ENCODE peak calls at places on chromosomes 16 and 17, in seven cellular contexts. V, R, W, D, E, G and K are unnamed samples.

GRCh38 chr17:29005936-29006438 is at the start of gene SEZ6:
- DNase-seq in V (peak; percentile 91), R (peak; percentile 22), W (peak; percentile 82), D (peak; percentile 44), E (peak; percentile 49), G (no peak), K (peak; percentile 97)

GRCh38 chr17:48841395-48841831 is 10.6 kb downstream of the CALCOCO2 start:
- DNase-seq in V (no peak), R (no peak), W (peak; percentile 32), D (peak; percentile 7), E (peak; percentile 4), G (peak; percentile 24), K (no peak)

GRCh38 chr16:65717006-65717720 is 595.3 kb upstream of the CDH11 start:
- DNase-seq in V (no peak), R (no peak), W (no peak), D (no peak), E (no peak), G (no peak), K (no peak)

GRCh38 chr16:88593489-88593888 is 23.3 kb downstream of the ZC3H18 start:
- DNase-seq in V (no peak), R (no peak), W (no peak), D (no peak), E (peak; percentile 32), G (no peak), K (no peak)

GRCh38 chr16:4613636-4614570 is 785 bp downstream of the UBALD1 start:
- DNase-seq in V (peak; percentile 44), R (no peak), W (peak; percentile 61), D (peak; percentile 20), E (no peak), G (no peak), K (peak; percentile 72)

GRCh38 chr16:1708768-1709180 is 2.8 kb downstream of the MAPK8IP3 start:
- DNase-seq in V (no peak), R (peak; percentile 72), W (no peak), D (no peak), E (no peak), G (no peak), K (no peak)

GRCh38 chr17:9987779-9988585 is 82.9 kb upstream of the RCVRN start:
- DNase-seq in V (peak; percentile 60), R (no peak), W (peak; percentile 11), D (no peak), E (no peak), G (no peak), K (peak; percentile 55)

GRCh38 chr16:4870138-4870671 is 22.9 kb downstream of the UBN1 start:
- DNase-seq in V (no peak), R (peak; percentile 56), W (no peak), D (no peak), E (no peak), G (no peak), K (no peak)

GRCh38 chr16:72023962-72024361 is 15.4 kb downstream of the DHODH start:
- DNase-seq in V (no peak), R (no peak), W (no peak), D (no peak), E (no peak), G (no peak), K (no peak)

GRCh38 chr16:79754081-79754872 is 153.7 kb upstream of the MAF start:
- DNase-seq in V (no peak), R (no peak), W (no peak), D (no peak), E (no peak), G (no peak), K (no peak)

GRCh38 chr17:19371259-19372003 is 6.9 kb upstream of the MAPK7 start:
- DNase-seq in V (no peak), R (no peak), W (no peak), D (no peak), E (no peak), G (no peak), K (no peak)

GRCh38 chr17:74859439-74860228 is at the start of gene GRIN2C:
- DNase-seq in V (no peak), R (no peak), W (peak; percentile 44), D (peak; percentile 33), E (no peak), G (no peak), K (peak; percentile 71)

GRCh38 chr17:80945736-80946135 is 45.9 kb upstream of the CHMP6 start:
- DNase-seq in V (peak; percentile 8), R (no peak), W (no peak), D (no peak), E (no peak), G (no peak), K (no peak)

GRCh38 chr16:31329671-31330552 is 25.1 kb upstream of the ITGAX start:
- DNase-seq in V (peak; percentile 21), R (no peak), W (no peak), D (no peak), E (no peak), G (no peak), K (no peak)

GRCh38 chr17:17503566-17504130 is 7.5 kb upstream of the RASD1 start:
- DNase-seq in V (no peak), R (peak; percentile 36), W (no peak), D (no peak), E (peak; percentile 57), G (no peak), K (no peak)

GRCh38 chr17:81315170-81315884 is 20.2 kb upstream of the SLC38A10 start:
- DNase-seq in V (no peak), R (no peak), W (no peak), D (no peak), E (peak; percentile 27), G (no peak), K (no peak)

GRCh38 chr16:82935781-82936180 is 309.0 kb downstream of the CDH13 start:
- DNase-seq in V (no peak), R (no peak), W (no peak), D (no peak), E (no peak), G (no peak), K (no peak)

GRCh38 chr17:12667299-12667958 is 1.7 kb downstream of the MYOCD start:
- DNase-seq in V (peak; percentile 42), R (no peak), W (no peak), D (no peak), E (peak; percentile 0), G (peak; percentile 45), K (peak; percentile 29)

GRCh38 chr16:85398050-85398451 is 215.1 kb upstream of the GSE1 start:
- DNase-seq in V (peak; percentile 5), R (no peak), W (no peak), D (no peak), E (no peak), G (no peak), K (peak; percentile 2)

GRCh38 chr16:57277586-57277985 is 6.9 kb downstream of the PLLP start:
- DNase-seq in V (no peak), R (no peak), W (peak; percentile 56), D (peak; percentile 41), E (no peak), G (no peak), K (no peak)

GRCh38 chr17:61314368-61315078 is 85.1 kb upstream of the TBX2 start:
- DNase-seq in V (no peak), R (peak; percentile 51), W (no peak), D (no peak), E (peak; percentile 31), G (no peak), K (no peak)

GRCh38 chr17:67801626-67802175 is 23.6 kb upstream of the BPTF start:
- DNase-seq in V (peak; percentile 58), R (no peak), W (no peak), D (no peak), E (no peak), G (no peak), K (no peak)

GRCh38 chr16:55502801-55503366 is 6.0 kb upstream of the LPCAT2 start:
- DNase-seq in V (no peak), R (peak; percentile 79), W (no peak), D (no peak), E (peak; percentile 94), G (no peak), K (peak; percentile 21)

GRCh38 chr17:48055531-48056245 is 7.5 kb downstream of the NFE2L1 start:
- DNase-seq in V (peak; percentile 77), R (no peak), W (peak; percentile 69), D (no peak), E (no peak), G (peak; percentile 79), K (no peak)

GRCh38 chr17:43212641-43213490 is 1.2 kb downstream of the TMEM106A start:
- DNase-seq in V (no peak), R (no peak), W (no peak), D (no peak), E (no peak), G (no peak), K (no peak)

GRCh38 chr16:75555707-75556512 is at the start of gene TMEM231:
- DNase-seq in V (peak; percentile 98), R (peak; percentile 95), W (peak; percentile 97), D (peak; percentile 96), E (peak; percentile 92), G (peak; percentile 29), K (peak; percentile 98)